ENCODE peak calls at places on chromosomes 6 and 20, in eight cellular contexts. Y, A, X, J, N, W, S and B are unnamed samples.

GRCh38 chr20:25259788-25260254 is 11.9 kb downstream of the PYGB start:
- DNase-seq in A (peak), Y (no peak), S (no peak), W (no peak), X (no peak), N (no peak), J (no peak), B (no peak)

GRCh38 chr20:18276821-18277220 is 11.5 kb upstream of the ZNF133 start:
- DNase-seq in N (peak), S (peak), A (peak), Y (peak), W (peak), X (peak), J (peak), B (peak)

GRCh38 chr6:110217255-110217654 is 37.0 kb downstream of the CDC40 start:
- DNase-seq in Y (no peak), S (no peak), W (no peak), N (no peak), A (no peak), J (no peak), X (no peak), B (peak)

GRCh38 chr6:26022166-26022510 is 59.5 kb downstream of the TRIM38 start:
- DNase-seq in Y (peak), W (peak), X (peak), A (peak), J (peak), S (peak), N (peak), B (peak)

GRCh38 chr20:18632196-18632789 is 44.4 kb downstream of the DTD1 start:
- DNase-seq in X (peak), Y (peak), N (peak), J (peak), S (peak), W (peak), A (peak), B (peak)

GRCh38 chr6:18978330-18979128 is 591.4 kb downstream of the RNF144B start:
- DNase-seq in A (peak), X (peak), W (no peak), J (no peak), Y (no peak), N (peak), S (no peak), B (peak)

GRCh38 chr20:38172344-38172743 is 7.3 kb upstream of the TGM2 start:
- DNase-seq in A (no peak), Y (no peak), X (no peak), N (peak), W (no peak), J (no peak), S (no peak), B (peak)

GRCh38 chr6:133646021-133646682 is 242.8 kb upstream of the TCF21 start:
- DNase-seq in W (no peak), J (no peak), S (no peak), A (no peak), X (no peak), N (peak), Y (no peak), B (peak)

GRCh38 chr20:37890108-37890507 is 12.8 kb upstream of the VSTM2L start:
- DNase-seq in W (no peak), Y (no peak), X (no peak), S (no peak), A (no peak), J (no peak), N (no peak), B (no peak)

GRCh38 chr6:128600397-128600951 is 80.1 kb upstream of the PTPRK start:
- DNase-seq in X (no peak), W (peak), S (peak), A (peak), N (peak), Y (no peak), J (no peak), B (peak)

GRCh38 chr6:32439708-32440214 is at the start of gene HLA-DRA:
- DNase-seq in N (peak), J (peak), S (peak), X (peak), Y (peak), W (peak), A (peak), B (peak)

GRCh38 chr20:23419657-23419994 is 1.7 kb downstream of the NAPB start:
- DNase-seq in W (no peak), Y (no peak), S (no peak), A (no peak), X (no peak), N (no peak), J (no peak), B (no peak)

GRCh38 chr6:150211700-150212615 is 69.1 kb downstream of the PPP1R14C start:
- DNase-seq in X (no peak), J (no peak), N (no peak), A (no peak), S (no peak), Y (no peak), W (no peak), B (peak)

GRCh38 chr20:62551408-62552323 is 75.9 kb upstream of the GATA5 start:
- DNase-seq in W (peak), X (peak), N (no peak), A (no peak), J (no peak), S (no peak), Y (no peak), B (no peak)

GRCh38 chr6:14510038-14510437 is 392.5 kb downstream of the CD83 start:
- DNase-seq in J (peak), W (no peak), N (no peak), X (no peak), S (no peak), Y (peak), A (no peak), B (no peak)

GRCh38 chr6:40588480-40588879 is 1.3 kb upstream of the LRFN2 start:
- DNase-seq in S (no peak), W (no peak), Y (no peak), J (no peak), X (no peak), A (no peak), N (no peak), B (no peak)
- TF ChIP-seq EZH2phosphoT487 in S (no peak), W (no peak), Y (no peak), J (no peak), X (no peak), A (no peak), N (no peak), B (no peak)

DNA sequence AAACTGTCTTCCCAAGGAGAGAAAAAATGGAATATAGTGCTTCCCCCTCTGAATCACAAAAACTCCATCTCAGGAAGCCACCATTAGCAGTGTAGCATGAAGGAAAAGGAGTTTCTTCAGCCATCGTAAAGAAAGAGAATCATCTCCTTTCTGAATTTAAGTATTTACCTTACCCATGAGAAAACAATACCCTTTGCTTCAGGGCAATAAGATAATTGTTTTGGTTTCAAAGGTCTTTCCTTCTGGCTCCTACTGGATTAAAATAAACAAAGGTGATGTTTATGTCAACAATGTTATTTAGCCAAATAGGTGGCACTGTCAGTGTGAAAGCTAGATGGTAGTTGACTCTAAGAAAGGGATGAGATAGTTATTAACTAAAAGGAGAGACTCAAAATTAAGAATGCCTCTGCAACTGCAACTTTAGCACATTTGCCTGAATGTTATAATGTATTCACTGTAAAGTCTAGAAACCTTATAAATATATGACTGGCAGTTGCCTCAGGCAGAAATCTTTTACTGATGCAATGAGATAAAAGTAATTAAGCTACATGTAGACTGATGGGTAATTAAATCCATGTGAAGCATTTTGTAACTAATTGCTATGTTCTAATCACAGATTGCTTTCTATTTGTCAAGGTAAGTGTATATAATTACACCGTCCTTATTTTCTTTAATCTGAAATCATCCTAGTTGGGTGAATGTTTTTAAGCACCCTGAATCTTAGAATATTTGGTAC is 399.0 kb downstream of the CDKAL1 start:
- DNase-seq in A (no peak), N (peak), W (peak), J (no peak), S (no peak), X (no peak), Y (no peak), B (no peak)
- TF ChIP-seq EZH2phosphoT487 in A (no peak), N (no peak), W (no peak), J (no peak), S (no peak), X (no peak), Y (no peak), B (no peak)

GRCh38 chr6:68313911-68314310 is 321.2 kb upstream of the ADGRB3 start:
- DNase-seq in S (no peak), W (no peak), Y (no peak), X (peak), N (peak), A (no peak), J (no peak), B (no peak)
- TF ChIP-seq EZH2phosphoT487 in S (no peak), W (no peak), Y (no peak), X (no peak), N (no peak), A (no peak), J (no peak), B (no peak)

GRCh38 chr6:164020142-164020541 is 605.6 kb downstream of the QKI start:
- DNase-seq in A (no peak), X (no peak), S (no peak), J (no peak), W (no peak), N (no peak), Y (no peak), B (no peak)

GRCh38 chr6:164014716-164015484 is 600.4 kb downstream of the QKI start:
- DNase-seq in X (peak), N (no peak), J (no peak), S (no peak), W (no peak), A (no peak), Y (no peak), B (no peak)

GRCh38 chr6:164018127-164018526 is 603.6 kb downstream of the QKI start:
- DNase-seq in X (no peak), Y (no peak), A (no peak), J (no peak), S (no peak), W (no peak), N (no peak), B (no peak)

GRCh38 chr6:164013480-164014208 is 599.1 kb downstream of the QKI start:
- DNase-seq in A (peak), N (no peak), S (no peak), Y (no peak), X (no peak), W (no peak), J (no peak), B (no peak)

DNA sequence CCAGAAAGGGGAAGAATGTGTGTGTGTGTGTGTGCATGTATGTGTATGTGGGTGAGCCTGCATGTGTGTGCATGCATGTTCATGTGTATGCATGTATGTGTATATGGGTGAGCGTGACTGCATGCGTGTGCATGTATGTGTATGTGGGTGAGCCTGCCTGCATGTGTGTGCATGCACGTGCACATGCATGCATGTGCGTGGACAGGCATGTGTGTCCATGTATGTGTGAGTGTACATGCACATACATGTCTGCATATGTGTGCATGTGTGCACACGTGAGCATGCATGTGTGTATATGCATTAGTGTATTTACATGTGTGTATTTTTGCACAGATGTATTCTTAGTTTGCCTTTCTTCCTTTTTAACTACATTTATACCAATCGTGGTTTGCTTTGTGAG is 601.5 kb downstream of the QKI start:
- DNase-seq in A (no peak), Y (no peak), J (no peak), X (no peak), W (no peak), N (no peak), S (no peak), B (no peak)
- TF ChIP-seq EZH2phosphoT487 in A (no peak), Y (no peak), J (no peak), X (no peak), W (no peak), N (no peak), S (no peak), B (no peak)

GRCh38 chr6:7707787-7708186 is 18.1 kb upstream of the BMP6 start:
- DNase-seq in N (peak), J (no peak), Y (no peak), W (no peak), S (no peak), A (no peak), X (no peak), B (peak)
- TF ChIP-seq EZH2phosphoT487 in N (no peak), J (no peak), Y (no peak), W (no peak), S (no peak), A (no peak), X (no peak), B (no peak)